ENCODE peak calls at places on chromosomes 1 and 21, in five cellular contexts. One of them, this sample, is unnamed.

GRCh38 chr1:225813250-225813964 is 3.5 kb downstream of the EPHX1 start:
- DNase-seq in left kidney: peak
- DNase-seq in astrocyte of the cerebellum: no peak
- DNase-seq in activated CD4-positive, alpha-beta T cell treated with anti-CD3 and anti-CD28 coated beads, Interleukin-2, amount 50 U/mL, for 48 hours: no peak
- DNase-seq in NCI-H1417: peak
- DNase-seq in this sample: no peak

GRCh38 chr1:183227963-183228649 is 42.0 kb downstream of the LAMC2 start:
- DNase-seq in left kidney: peak
- DNase-seq in astrocyte of the cerebellum: no peak
- DNase-seq in activated CD4-positive, alpha-beta T cell treated with anti-CD3 and anti-CD28 coated beads, Interleukin-2, amount 50 U/mL, for 48 hours: peak
- DNase-seq in NCI-H1417: peak
- DNase-seq in this sample: peak

GRCh38 chr1:8604041-8604942 is 213.1 kb downstream of the RERE start:
- DNase-seq in left kidney: no peak
- DNase-seq in astrocyte of the cerebellum: no peak
- DNase-seq in activated CD4-positive, alpha-beta T cell treated with anti-CD3 and anti-CD28 coated beads, Interleukin-2, amount 50 U/mL, for 48 hours: peak
- DNase-seq in NCI-H1417: no peak
- DNase-seq in this sample: peak

GRCh38 chr1:86912501-86912900 is 1.4 kb downstream of the SELENOF start:
- DNase-seq in left kidney: no peak
- DNase-seq in astrocyte of the cerebellum: no peak
- DNase-seq in activated CD4-positive, alpha-beta T cell treated with anti-CD3 and anti-CD28 coated beads, Interleukin-2, amount 50 U/mL, for 48 hours: no peak
- DNase-seq in NCI-H1417: no peak
- DNase-seq in this sample: no peak

GRCh38 chr1:26409191-26409751 is 1.3 kb upstream of the LIN28A start:
- DNase-seq in left kidney: peak
- DNase-seq in astrocyte of the cerebellum: no peak
- DNase-seq in activated CD4-positive, alpha-beta T cell treated with anti-CD3 and anti-CD28 coated beads, Interleukin-2, amount 50 U/mL, for 48 hours: no peak
- DNase-seq in NCI-H1417: no peak
- DNase-seq in this sample: no peak

GRCh38 chr1:171805395-171806115 is 24.1 kb downstream of the METTL13 start:
- DNase-seq in left kidney: no peak
- DNase-seq in astrocyte of the cerebellum: no peak
- DNase-seq in activated CD4-positive, alpha-beta T cell treated with anti-CD3 and anti-CD28 coated beads, Interleukin-2, amount 50 U/mL, for 48 hours: no peak
- DNase-seq in NCI-H1417: no peak
- DNase-seq in this sample: no peak

GRCh38 chr1:173554089-173554488 is 48.8 kb downstream of the SLC9C2 start:
- DNase-seq in left kidney: no peak
- DNase-seq in astrocyte of the cerebellum: no peak
- DNase-seq in activated CD4-positive, alpha-beta T cell treated with anti-CD3 and anti-CD28 coated beads, Interleukin-2, amount 50 U/mL, for 48 hours: no peak
- DNase-seq in NCI-H1417: no peak
- DNase-seq in this sample: no peak

GRCh38 chr1:47568763-47569162 is 130.9 kb downstream of the FOXD2 start:
- DNase-seq in left kidney: no peak
- DNase-seq in astrocyte of the cerebellum: no peak
- DNase-seq in activated CD4-positive, alpha-beta T cell treated with anti-CD3 and anti-CD28 coated beads, Interleukin-2, amount 50 U/mL, for 48 hours: no peak
- DNase-seq in NCI-H1417: no peak
- DNase-seq in this sample: no peak

GRCh38 chr1:208047476-208047934 is 136.6 kb upstream of the CD34 start:
- DNase-seq in left kidney: peak
- DNase-seq in astrocyte of the cerebellum: peak
- DNase-seq in activated CD4-positive, alpha-beta T cell treated with anti-CD3 and anti-CD28 coated beads, Interleukin-2, amount 50 U/mL, for 48 hours: no peak
- DNase-seq in NCI-H1417: no peak
- DNase-seq in this sample: no peak

GRCh38 chr1:66930823-66931174 is 6.0 kb downstream of the MIER1 start:
- DNase-seq in left kidney: no peak
- DNase-seq in astrocyte of the cerebellum: no peak
- DNase-seq in activated CD4-positive, alpha-beta T cell treated with anti-CD3 and anti-CD28 coated beads, Interleukin-2, amount 50 U/mL, for 48 hours: no peak
- DNase-seq in NCI-H1417: no peak
- DNase-seq in this sample: no peak

GRCh38 chr1:41482001-41482765 is 2.3 kb downstream of the EDN2 start:
- DNase-seq in left kidney: no peak
- DNase-seq in astrocyte of the cerebellum: no peak
- DNase-seq in activated CD4-positive, alpha-beta T cell treated with anti-CD3 and anti-CD28 coated beads, Interleukin-2, amount 50 U/mL, for 48 hours: no peak
- DNase-seq in NCI-H1417: peak
- DNase-seq in this sample: no peak

GRCh38 chr21:42003051-42003461 is 7.1 kb downstream of the ZBTB21 start:
- DNase-seq in left kidney: no peak
- DNase-seq in astrocyte of the cerebellum: no peak
- DNase-seq in activated CD4-positive, alpha-beta T cell treated with anti-CD3 and anti-CD28 coated beads, Interleukin-2, amount 50 U/mL, for 48 hours: peak
- DNase-seq in NCI-H1417: no peak
- DNase-seq in this sample: no peak

GRCh38 chr1:44611419-44611818 is 62.9 kb downstream of the TMEM53 start:
- DNase-seq in left kidney: no peak
- DNase-seq in astrocyte of the cerebellum: no peak
- DNase-seq in activated CD4-positive, alpha-beta T cell treated with anti-CD3 and anti-CD28 coated beads, Interleukin-2, amount 50 U/mL, for 48 hours: no peak
- DNase-seq in NCI-H1417: no peak
- DNase-seq in this sample: no peak

GRCh38 chr1:165645654-165646366 is 14.8 kb downstream of the MGST3 start:
- DNase-seq in left kidney: peak
- DNase-seq in astrocyte of the cerebellum: no peak
- DNase-seq in activated CD4-positive, alpha-beta T cell treated with anti-CD3 and anti-CD28 coated beads, Interleukin-2, amount 50 U/mL, for 48 hours: peak
- DNase-seq in NCI-H1417: no peak
- DNase-seq in this sample: peak

GRCh38 chr1:223298706-223299105 is 65.3 kb downstream of the SUSD4 start:
- DNase-seq in left kidney: no peak
- DNase-seq in astrocyte of the cerebellum: no peak
- DNase-seq in activated CD4-positive, alpha-beta T cell treated with anti-CD3 and anti-CD28 coated beads, Interleukin-2, amount 50 U/mL, for 48 hours: no peak
- DNase-seq in NCI-H1417: no peak
- DNase-seq in this sample: no peak

GRCh38 chr1:30920827-30921226 is 12.3 kb upstream of the SDC3 start:
- DNase-seq in left kidney: no peak
- DNase-seq in astrocyte of the cerebellum: no peak
- DNase-seq in activated CD4-positive, alpha-beta T cell treated with anti-CD3 and anti-CD28 coated beads, Interleukin-2, amount 50 U/mL, for 48 hours: no peak
- DNase-seq in NCI-H1417: no peak
- DNase-seq in this sample: no peak

GRCh38 chr1:115134231-115134630 is 44.9 kb upstream of the TSPAN2 start:
- DNase-seq in left kidney: no peak
- DNase-seq in astrocyte of the cerebellum: no peak
- DNase-seq in activated CD4-positive, alpha-beta T cell treated with anti-CD3 and anti-CD28 coated beads, Interleukin-2, amount 50 U/mL, for 48 hours: no peak
- DNase-seq in NCI-H1417: no peak
- DNase-seq in this sample: no peak

GRCh38 chr1:244272471-244273261 is 179.0 kb downstream of the ADSS2 start:
- DNase-seq in left kidney: peak
- DNase-seq in astrocyte of the cerebellum: peak
- DNase-seq in activated CD4-positive, alpha-beta T cell treated with anti-CD3 and anti-CD28 coated beads, Interleukin-2, amount 50 U/mL, for 48 hours: peak
- DNase-seq in NCI-H1417: peak
- DNase-seq in this sample: peak

GRCh38 chr21:45441431-45442255 is 36.7 kb downstream of the COL18A1 start:
- DNase-seq in left kidney: no peak
- DNase-seq in astrocyte of the cerebellum: no peak
- DNase-seq in activated CD4-positive, alpha-beta T cell treated with anti-CD3 and anti-CD28 coated beads, Interleukin-2, amount 50 U/mL, for 48 hours: no peak
- DNase-seq in NCI-H1417: no peak
- DNase-seq in this sample: no peak

GRCh38 chr1:35151220-35151619 is 41.7 kb downstream of the SFPQ start:
- DNase-seq in left kidney: no peak
- DNase-seq in astrocyte of the cerebellum: no peak
- DNase-seq in activated CD4-positive, alpha-beta T cell treated with anti-CD3 and anti-CD28 coated beads, Interleukin-2, amount 50 U/mL, for 48 hours: no peak
- DNase-seq in NCI-H1417: no peak
- DNase-seq in this sample: no peak